ENCODE peak calls at places on chromosomes 7 and 10, in nine cellular contexts. One of them, this sample, is unnamed. For H3K9me3, the result is how much of the 10 kb centered on the place peaks cover.

GRCh38 chr7:69358163-69358821 is 240.0 kb upstream of the AUTS2 start:
- DNase-seq in small intestine: no peak
- DNase-seq in psoas muscle: no peak
- DNase-seq in HCT116: no peak
- DNase-seq in kidney: no peak
- DNase-seq in cardiac muscle cell: peak
- DNase-seq in GM23248: no peak
- DNase-seq in tibial nerve: no peak
- DNase-seq in transverse colon: no peak
- DNase-seq in this sample: no peak

GRCh38 chr7:103079836-103080235 is 4.9 kb downstream of the ARMC10 start:
- DNase-seq in psoas muscle: no peak
- DNase-seq in small intestine: no peak
- DNase-seq in GM23248: no peak
- DNase-seq in kidney: no peak
- DNase-seq in tibial nerve: no peak
- DNase-seq in cardiac muscle cell: no peak
- DNase-seq in HCT116: no peak
- DNase-seq in transverse colon: no peak
- DNase-seq in this sample: no peak

GRCh38 chr7:34357068-34357467 is 300.9 kb upstream of the NPSR1 start:
- DNase-seq in HCT116: no peak
- DNase-seq in kidney: no peak
- DNase-seq in transverse colon: no peak
- DNase-seq in tibial nerve: no peak
- DNase-seq in cardiac muscle cell: no peak
- DNase-seq in psoas muscle: no peak
- DNase-seq in small intestine: no peak
- DNase-seq in GM23248: no peak
- DNase-seq in this sample: no peak

GRCh38 chr7:81075150-81075549 is 156.3 kb upstream of the SEMA3C start:
- DNase-seq in tibial nerve: no peak
- DNase-seq in psoas muscle: no peak
- DNase-seq in GM23248: peak
- DNase-seq in kidney: no peak
- DNase-seq in small intestine: no peak
- DNase-seq in transverse colon: no peak
- DNase-seq in cardiac muscle cell: no peak
- DNase-seq in HCT116: peak
- DNase-seq in this sample: no peak

GRCh38 chr7:40151504-40151903 is 16.7 kb downstream of the SUGCT start:
- DNase-seq in small intestine: no peak
- DNase-seq in transverse colon: no peak
- DNase-seq in kidney: no peak
- DNase-seq in tibial nerve: no peak
- DNase-seq in cardiac muscle cell: no peak
- DNase-seq in HCT116: no peak
- DNase-seq in GM23248: no peak
- DNase-seq in psoas muscle: no peak
- DNase-seq in this sample: no peak

GRCh38 chr10:154348-154747 is 19.1 kb downstream of the ZMYND11 start:
- DNase-seq in transverse colon: no peak
- DNase-seq in small intestine: no peak
- DNase-seq in psoas muscle: no peak
- DNase-seq in GM23248: peak
- DNase-seq in tibial nerve: no peak
- DNase-seq in cardiac muscle cell: no peak
- DNase-seq in HCT116: no peak
- DNase-seq in kidney: no peak
- DNase-seq in this sample: no peak

GRCh38 chr7:75921479-75921878 is 6.5 kb downstream of the POR start:
- DNase-seq in transverse colon: no peak
- DNase-seq in cardiac muscle cell: peak
- DNase-seq in HCT116: no peak
- DNase-seq in tibial nerve: no peak
- DNase-seq in small intestine: no peak
- DNase-seq in psoas muscle: no peak
- DNase-seq in GM23248: no peak
- DNase-seq in kidney: peak
- DNase-seq in this sample: no peak

GRCh38 chr7:128835790-128836641 is 5.8 kb downstream of the FLNC start:
- DNase-seq in psoas muscle: peak
- DNase-seq in transverse colon: no peak
- DNase-seq in tibial nerve: no peak
- DNase-seq in kidney: no peak
- DNase-seq in HCT116: no peak
- DNase-seq in small intestine: no peak
- DNase-seq in GM23248: peak
- DNase-seq in cardiac muscle cell: no peak
- DNase-seq in this sample: no peak

GRCh38 chr7:26284995-26285632 is 6.5 kb upstream of the SNX10 start:
- DNase-seq in GM23248: no peak
- DNase-seq in small intestine: peak
- DNase-seq in psoas muscle: no peak
- DNase-seq in kidney: no peak
- DNase-seq in cardiac muscle cell: no peak
- DNase-seq in tibial nerve: no peak
- DNase-seq in HCT116: peak
- DNase-seq in transverse colon: no peak
- DNase-seq in this sample: no peak

GRCh38 chr10:61795147-61795546 is 106.4 kb upstream of the ARID5B start:
- DNase-seq in psoas muscle: no peak
- DNase-seq in small intestine: no peak
- DNase-seq in cardiac muscle cell: no peak
- DNase-seq in tibial nerve: no peak
- DNase-seq in HCT116: no peak
- DNase-seq in kidney: no peak
- DNase-seq in GM23248: no peak
- DNase-seq in transverse colon: no peak
- DNase-seq in this sample: no peak

GRCh38 chr10:95628786-95629185 is 27.7 kb downstream of the ALDH18A1 start:
- DNase-seq in kidney: no peak
- DNase-seq in GM23248: peak
- DNase-seq in psoas muscle: no peak
- DNase-seq in cardiac muscle cell: no peak
- DNase-seq in small intestine: peak
- DNase-seq in tibial nerve: no peak
- DNase-seq in HCT116: no peak
- DNase-seq in transverse colon: peak
- DNase-seq in this sample: no peak

GRCh38 chr10:22010973-22011408 is 7.5 kb upstream of the DNAJC1 start:
- DNase-seq in kidney: no peak
- DNase-seq in transverse colon: no peak
- DNase-seq in GM23248: peak
- DNase-seq in small intestine: no peak
- DNase-seq in tibial nerve: no peak
- DNase-seq in psoas muscle: no peak
- DNase-seq in HCT116: peak
- DNase-seq in cardiac muscle cell: peak
- DNase-seq in this sample: no peak

GRCh38 chr7:112510032-112510742 is 29.4 kb downstream of the LSMEM1 start:
- DNase-seq in tibial nerve: no peak
- DNase-seq in kidney: no peak
- DNase-seq in small intestine: no peak
- DNase-seq in psoas muscle: no peak
- DNase-seq in HCT116: no peak
- DNase-seq in GM23248: peak
- DNase-seq in cardiac muscle cell: no peak
- DNase-seq in transverse colon: no peak
- DNase-seq in this sample: no peak

GRCh38 chr7:158127241-158127640 is 460.4 kb downstream of the PTPRN2 start:
- DNase-seq in psoas muscle: peak
- DNase-seq in transverse colon: no peak
- DNase-seq in tibial nerve: no peak
- DNase-seq in GM23248: no peak
- DNase-seq in kidney: peak
- DNase-seq in small intestine: no peak
- DNase-seq in HCT116: no peak
- DNase-seq in cardiac muscle cell: no peak
- DNase-seq in this sample: no peak
- H3K9me3 ChIP-seq in psoas muscle: under half
- H3K9me3 ChIP-seq in transverse colon: under half
- H3K9me3 ChIP-seq in tibial nerve: under half
- H3K9me3 ChIP-seq in GM23248: under half
- H3K9me3 ChIP-seq in kidney: under half
- H3K9me3 ChIP-seq in small intestine: under half
- H3K9me3 ChIP-seq in HCT116: under half
- H3K9me3 ChIP-seq in cardiac muscle cell: under half
- H3K9me3 ChIP-seq in this sample: under half

DNA sequence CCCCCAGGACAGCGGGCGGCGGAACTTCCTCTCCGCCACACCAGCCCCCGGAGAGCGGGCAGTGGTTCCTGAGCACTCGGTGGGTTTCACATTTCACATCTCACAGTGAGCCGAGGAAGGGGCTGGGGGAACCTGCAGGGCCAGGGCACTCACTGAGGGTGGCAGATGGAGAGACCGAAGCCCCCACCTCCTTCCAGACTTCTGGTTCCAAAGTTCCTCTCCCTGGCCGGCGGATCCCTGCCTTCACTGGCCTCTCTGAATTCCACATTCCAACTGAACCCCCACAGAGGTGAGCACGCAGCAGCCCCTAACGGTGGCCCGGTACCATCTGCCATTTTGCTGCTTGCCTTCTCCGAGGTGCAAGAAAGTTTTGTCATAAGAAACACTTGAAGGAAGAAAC is 461.0 kb downstream of the PTPRN2 start:
- DNase-seq in cardiac muscle cell: no peak
- DNase-seq in HCT116: no peak
- DNase-seq in kidney: peak
- DNase-seq in transverse colon: no peak
- DNase-seq in tibial nerve: no peak
- DNase-seq in psoas muscle: peak
- DNase-seq in GM23248: no peak
- DNase-seq in small intestine: no peak
- DNase-seq in this sample: no peak
- H3K9me3 ChIP-seq in cardiac muscle cell: under half
- H3K9me3 ChIP-seq in HCT116: under half
- H3K9me3 ChIP-seq in kidney: under half
- H3K9me3 ChIP-seq in transverse colon: under half
- H3K9me3 ChIP-seq in tibial nerve: under half
- H3K9me3 ChIP-seq in psoas muscle: under half
- H3K9me3 ChIP-seq in GM23248: under half
- H3K9me3 ChIP-seq in small intestine: under half
- H3K9me3 ChIP-seq in this sample: under half

GRCh38 chr7:32522746-32523145 is 27.5 kb downstream of the AVL9 start:
- DNase-seq in tibial nerve: no peak
- DNase-seq in transverse colon: no peak
- DNase-seq in GM23248: no peak
- DNase-seq in kidney: no peak
- DNase-seq in HCT116: no peak
- DNase-seq in psoas muscle: no peak
- DNase-seq in small intestine: no peak
- DNase-seq in cardiac muscle cell: no peak
- DNase-seq in this sample: no peak
- H3K9me3 ChIP-seq in tibial nerve: under half
- H3K9me3 ChIP-seq in transverse colon: under half
- H3K9me3 ChIP-seq in GM23248: under half
- H3K9me3 ChIP-seq in kidney: under half
- H3K9me3 ChIP-seq in HCT116: under half
- H3K9me3 ChIP-seq in psoas muscle: under half
- H3K9me3 ChIP-seq in small intestine: under half
- H3K9me3 ChIP-seq in cardiac muscle cell: under half
- H3K9me3 ChIP-seq in this sample: under half

GRCh38 chr10:18557960-18558359 is 93.4 kb downstream of the NSUN6 start:
- DNase-seq in cardiac muscle cell: no peak
- DNase-seq in transverse colon: no peak
- DNase-seq in psoas muscle: no peak
- DNase-seq in GM23248: no peak
- DNase-seq in HCT116: no peak
- DNase-seq in kidney: no peak
- DNase-seq in tibial nerve: no peak
- DNase-seq in small intestine: no peak
- DNase-seq in this sample: no peak
- H3K9me3 ChIP-seq in cardiac muscle cell: under half
- H3K9me3 ChIP-seq in transverse colon: under half
- H3K9me3 ChIP-seq in psoas muscle: under half
- H3K9me3 ChIP-seq in GM23248: under half
- H3K9me3 ChIP-seq in HCT116: under half
- H3K9me3 ChIP-seq in kidney: under half
- H3K9me3 ChIP-seq in tibial nerve: under half
- H3K9me3 ChIP-seq in small intestine: under half
- H3K9me3 ChIP-seq in this sample: under half

DNA sequence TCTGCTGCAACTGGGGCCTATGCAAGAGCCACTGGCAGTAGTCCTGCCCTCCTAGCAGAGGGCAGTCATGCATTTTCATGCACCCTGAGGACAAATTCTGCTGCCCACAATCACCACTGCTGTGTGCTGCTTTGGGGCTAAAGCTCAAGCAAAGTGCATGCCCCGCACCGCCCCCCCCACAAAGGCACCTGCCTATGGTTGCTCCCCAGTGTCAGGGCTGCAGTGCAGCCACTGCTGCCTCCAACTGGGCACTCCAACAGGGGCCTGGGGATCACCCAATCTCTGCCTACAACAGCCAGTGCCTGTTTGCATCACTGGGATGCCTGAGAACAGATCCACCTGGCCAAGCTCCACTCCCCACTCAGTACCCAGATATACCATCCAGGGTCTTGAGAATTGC is 417.0 kb downstream of the HTR7 start:
- DNase-seq in tibial nerve: no peak
- DNase-seq in psoas muscle: no peak
- DNase-seq in cardiac muscle cell: no peak
- DNase-seq in GM23248: no peak
- DNase-seq in HCT116: no peak
- DNase-seq in transverse colon: no peak
- DNase-seq in kidney: no peak
- DNase-seq in small intestine: no peak
- DNase-seq in this sample: no peak
- H3K9me3 ChIP-seq in tibial nerve: under half
- H3K9me3 ChIP-seq in psoas muscle: under half
- H3K9me3 ChIP-seq in cardiac muscle cell: under half
- H3K9me3 ChIP-seq in GM23248: under half
- H3K9me3 ChIP-seq in HCT116: under half
- H3K9me3 ChIP-seq in transverse colon: under half
- H3K9me3 ChIP-seq in kidney: under half
- H3K9me3 ChIP-seq in small intestine: under half
- H3K9me3 ChIP-seq in this sample: under half

GRCh38 chr7:140585333-140585732 is 55.3 kb downstream of the DENND2A start:
- DNase-seq in transverse colon: no peak
- DNase-seq in tibial nerve: no peak
- DNase-seq in psoas muscle: no peak
- DNase-seq in cardiac muscle cell: no peak
- DNase-seq in kidney: no peak
- DNase-seq in small intestine: no peak
- DNase-seq in GM23248: no peak
- DNase-seq in HCT116: no peak
- DNase-seq in this sample: no peak
- H3K9me3 ChIP-seq in transverse colon: under half
- H3K9me3 ChIP-seq in tibial nerve: under half
- H3K9me3 ChIP-seq in psoas muscle: under half
- H3K9me3 ChIP-seq in cardiac muscle cell: under half
- H3K9me3 ChIP-seq in kidney: under half
- H3K9me3 ChIP-seq in small intestine: under half
- H3K9me3 ChIP-seq in GM23248: under half
- H3K9me3 ChIP-seq in HCT116: under half
- H3K9me3 ChIP-seq in this sample: under half

This sample was measured in T-helper 17 cell.